ENCODE peak calls at places on chromosomes 5 and 9, in four cellular contexts. P, G, F and I are unnamed samples.

GRCh38 chr9:117334101-117334500 is 80.8 kb downstream of the ASTN2 start:
- DNase-seq in F (no peak), P (peak), G (no peak), I (no peak)

GRCh38 chr9:27183701-27184100 is 74.7 kb downstream of the TEK start:
- DNase-seq in P (no peak), F (no peak), G (no peak), I (no peak)

GRCh38 chr5:60792438-60792837 is 51.6 kb downstream of the ELOVL7 start:
- DNase-seq in P (no peak), G (no peak), F (no peak), I (no peak)

GRCh38 chr5:134146651-134147544 is 29.9 kb downstream of the SKP1 start:
- DNase-seq in G (no peak), F (no peak), P (no peak), I (no peak)

GRCh38 chr5:144267961-144268513 is 97.4 kb downstream of the KCTD16 start:
- DNase-seq in F (no peak), G (no peak), P (no peak), I (no peak)

GRCh38 chr5:28012538-28012937 is 974.2 kb upstream of the CDH9 start:
- DNase-seq in F (no peak), P (no peak), G (peak), I (peak)

GRCh38 chr9:95552814-95553546 is 36.2 kb upstream of the PTCH1 start:
- DNase-seq in P (peak), G (no peak), F (no peak), I (no peak)

GRCh38 chr5:177232358-177232757 is 71.2 kb downstream of the RAB24 start:
- DNase-seq in G (no peak), P (no peak), F (no peak), I (no peak)

GRCh38 chr9:136571525-136571924 is 25.7 kb upstream of the NOTCH1 start:
- DNase-seq in F (no peak), P (no peak), G (no peak), I (no peak)

GRCh38 chr9:34560574-34561229 is 28.8 kb downstream of the CNTFR start:
- DNase-seq in G (no peak), F (no peak), P (no peak), I (no peak)

GRCh38 chr5:15746833-15747232 is 246.9 kb downstream of the FBXL7 start:
- DNase-seq in F (no peak), P (no peak), G (no peak), I (no peak)

GRCh38 chr9:1659036-1659701 is 356.0 kb upstream of the SMARCA2 start:
- DNase-seq in P (no peak), G (no peak), F (no peak), I (no peak)

GRCh38 chr5:7815757-7816534 is 35.0 kb downstream of the CFAP90 start:
- DNase-seq in F (peak), G (peak), P (peak), I (peak)

GRCh38 chr9:108743426-108743825 is 112.4 kb downstream of the ACTL7B start:
- DNase-seq in P (no peak), F (no peak), G (no peak), I (no peak)

GRCh38 chr5:157603333-157604190 is 28.0 kb upstream of the ADAM19 start:
- DNase-seq in F (no peak), G (peak), P (no peak), I (no peak)

GRCh38 chr5:946720-947625 is 54.3 kb downstream of the TRIP13 start:
- DNase-seq in F (no peak), P (no peak), G (no peak), I (no peak)

GRCh38 chr9:130235558-130236435 is 29.8 kb upstream of the HMCN2 start:
- DNase-seq in P (peak), F (no peak), G (peak), I (peak)

GRCh38 chr5:107184066-107184465 is 486.7 kb downstream of the EFNA5 start:
- DNase-seq in G (no peak), P (no peak), F (no peak), I (no peak)

GRCh38 chr9:113602126-113603119 is 138.9 kb downstream of the RGS3 start:
- DNase-seq in P (peak), G (peak), F (no peak), I (peak)

GRCh38 chr9:96383165-96383939 is at the start of gene SLC35D2:
- DNase-seq in P (peak), F (no peak), G (peak), I (peak)

GRCh38 chr5:174609116-174609515 is 115.3 kb upstream of the MSX2 start:
- DNase-seq in P (no peak), F (no peak), G (no peak), I (no peak)

GRCh38 chr5:176447538-176447981 is 625 bp upstream of the FAF2 start:
- DNase-seq in P (peak), F (no peak), G (no peak), I (no peak)

GRCh38 chr5:158821321-158821720 is 278.4 kb downstream of the EBF1 start:
- DNase-seq in G (no peak), F (no peak), P (no peak), I (no peak)

GRCh38 chr5:6436715-6437340 is 11.8 kb upstream of the UBE2QL1 start:
- DNase-seq in P (no peak), F (no peak), G (no peak), I (no peak)

GRCh38 chr9:108779506-108779905 is 76.3 kb downstream of the ACTL7B start:
- DNase-seq in G (no peak), F (no peak), P (no peak), I (no peak)

GRCh38 chr5:53262348-53262970 is 152.9 kb upstream of the MOCS2 start:
- DNase-seq in G (peak), P (peak), F (no peak), I (peak)

GRCh38 chr5:119355244-119355635 is 579 bp upstream of the TNFAIP8 start:
- DNase-seq in P (peak), G (peak), F (no peak), I (no peak)

GRCh38 chr5:96893342-96893741 is 17.0 kb downstream of the ERAP2 start:
- DNase-seq in F (no peak), G (no peak), P (no peak), I (no peak)

GRCh38 chr9:73441890-73442818 is 290.5 kb downstream of the ANXA1 start:
- DNase-seq in P (no peak), G (no peak), F (no peak), I (no peak)

GRCh38 chr5:138631204-138631928 is 56.2 kb upstream of the HSPA9 start:
- DNase-seq in P (no peak), G (no peak), F (no peak), I (no peak)

GRCh38 chr5:99386406-99387075 is 457.7 kb upstream of the CHD1 start:
- DNase-seq in G (no peak), P (no peak), F (no peak), I (no peak)

GRCh38 chr5:854217-854616 is 3.4 kb upstream of the ZDHHC11 start:
- DNase-seq in G (no peak), F (no peak), P (no peak), I (no peak)

GRCh38 chr5:674630-675011 is 18.5 kb downstream of the TPPP start:
- DNase-seq in F (no peak), G (no peak), P (no peak), I (no peak)

GRCh38 chr5:7412369-7412768 is 16.4 kb downstream of the ADCY2 start:
- DNase-seq in P (no peak), G (no peak), F (no peak), I (no peak)

GRCh38 chr9:83027153-83027867 is 35.6 kb downstream of the RASEF start:
- DNase-seq in G (peak), F (no peak), P (no peak), I (no peak)
- TF ChIP-seq NR2C2 in G (no peak), F (no peak), P (no peak), I (no peak)

DNA sequence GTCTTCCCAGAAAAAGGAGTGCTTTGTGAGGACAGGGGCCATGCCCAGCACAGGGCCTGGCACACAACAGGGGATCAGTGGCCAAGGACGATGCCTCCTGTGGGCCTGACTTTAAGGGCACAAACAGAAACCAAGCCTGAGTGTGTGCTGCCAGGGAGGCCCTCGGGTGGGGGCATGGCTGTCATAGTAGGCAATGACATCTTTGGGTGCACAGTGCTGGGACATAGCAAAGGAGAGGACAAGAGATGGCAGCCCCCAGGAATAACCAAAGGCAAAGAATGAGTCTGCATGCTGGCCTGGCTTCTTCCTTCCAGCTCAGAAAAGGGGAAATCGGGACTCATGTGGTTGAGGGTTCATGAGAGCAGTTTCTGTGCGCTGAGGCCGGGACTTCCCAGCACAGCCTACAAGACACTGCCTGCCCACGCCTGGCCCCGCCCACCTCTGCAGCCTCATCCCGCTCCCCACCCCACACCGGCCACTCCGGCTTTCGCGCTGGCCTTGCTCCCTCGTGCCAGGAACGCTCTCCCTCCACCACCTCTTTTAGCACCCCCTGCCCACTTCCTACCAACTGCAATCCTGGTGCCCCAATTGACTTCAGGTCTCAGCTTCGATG is 13.8 kb upstream of the LHX2 start:
- DNase-seq in G (no peak), F (peak), P (peak), I (no peak)
- TF ChIP-seq NR2C2 in G (no peak), F (no peak), P (no peak), I (no peak)

GRCh38 chr5:149320791-149321330 is 24.4 kb upstream of the GRPEL2 start:
- DNase-seq in F (no peak), P (no peak), G (peak), I (peak)
- TF ChIP-seq NR2C2 in F (no peak), P (no peak), G (no peak), I (no peak)

GRCh38 chr5:43294226-43294625 is 19.0 kb downstream of the HMGCS1 start:
- DNase-seq in P (no peak), G (no peak), F (no peak), I (no peak)
- TF ChIP-seq NR2C2 in P (no peak), G (no peak), F (no peak), I (no peak)